ENCODE peak calls at places on chromosomes 11 and 22, in four cellular contexts. C is GM23248, J is adrenal gland, Q is esophagus squamous epithelium. D is an unnamed sample.
A peak's percentile ranks its signal among the peaks of the same experiment; 100 is the strongest.

GRCh38 chr11:8262552-8263108 is 1.0 kb downstream of the LMO1 start:
- DNase-seq in C (peak; percentile 86), J (peak; percentile 61), Q (no peak), D (no peak)

GRCh38 chr11:103494491-103494890 is 385.3 kb downstream of the DYNC2H1 start:
- DNase-seq in C (peak; percentile 33), J (no peak), Q (no peak), D (no peak)

GRCh38 chr22:46105494-46106278 is 44.6 kb upstream of the PPARA start:
- DNase-seq in C (peak; percentile 85), J (no peak), Q (no peak), D (no peak)

GRCh38 chr11:118152552-118153471 is at the start of gene SCN4B:
- DNase-seq in C (peak; percentile 68), J (peak; percentile 62), Q (no peak), D (no peak)

GRCh38 chr22:50171319-50171964 is 911 bp downstream of the PANX2 start:
- DNase-seq in C (no peak), J (no peak), Q (no peak), D (no peak)

GRCh38 chr11:111334495-111335123 is 36.3 kb downstream of the POU2AF3 start:
- DNase-seq in C (no peak), J (no peak), Q (no peak), D (no peak)

GRCh38 chr11:77868744-77869143 is 47.8 kb downstream of the AAMDC start:
- DNase-seq in C (no peak), J (no peak), Q (no peak), D (no peak)

GRCh38 chr11:108009497-108010360 is 1.0 kb downstream of the CUL5 start:
- DNase-seq in C (peak; percentile 58), J (peak; percentile 23), Q (no peak), D (no peak)

GRCh38 chr11:73894725-73895335 is 18.0 kb downstream of the PAAF1 start:
- DNase-seq in C (peak; percentile 76), J (no peak), Q (no peak), D (no peak)

GRCh38 chr11:34603129-34604001 is 17.5 kb upstream of the EHF start:
- DNase-seq in C (no peak), J (no peak), Q (no peak), D (no peak)

GRCh38 chr11:34601085-34601444 is 19.8 kb upstream of the EHF start:
- DNase-seq in C (no peak), J (peak; percentile 28), Q (no peak), D (no peak)

GRCh38 chr11:34602245-34602644 is 18.6 kb upstream of the EHF start:
- DNase-seq in C (no peak), J (no peak), Q (no peak), D (no peak)

GRCh38 chr11:34600339-34601084 is 20.4 kb upstream of the EHF start:
- DNase-seq in C (no peak), J (no peak), Q (no peak), D (no peak)

DNA sequence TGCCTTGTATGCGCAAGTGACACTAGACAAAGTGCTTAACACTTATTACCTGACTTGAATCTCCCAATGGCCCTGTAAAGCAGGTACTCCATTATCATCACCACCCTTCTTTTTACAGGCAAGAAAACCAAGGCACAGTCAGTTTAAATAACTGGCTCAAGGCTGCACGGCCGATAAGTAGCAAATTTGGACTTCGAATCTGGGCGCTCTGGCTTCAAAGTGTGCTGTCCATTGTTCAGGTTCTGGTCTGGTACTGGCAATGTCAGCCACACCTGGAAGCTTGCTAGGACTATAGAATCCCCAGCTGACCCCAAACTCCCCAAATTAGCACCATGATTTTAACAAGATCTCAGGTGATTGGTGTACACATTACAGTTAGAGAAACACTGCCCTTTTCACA is 19.3 kb upstream of the EHF start:
- DNase-seq in C (no peak), J (no peak), Q (no peak), D (no peak)
- H3K27ac ChIP-seq in C (no peak overlapping the region), J (no peak overlapping the region), Q (peak overlapping the region; percentile 85), D (no peak overlapping the region)

GRCh38 chr22:47397673-47398072 is 635.2 kb downstream of the TBC1D22A start:
- DNase-seq in C (no peak), J (no peak), Q (no peak), D (no peak)

GRCh38 chr22:47396515-47396914 is 634.1 kb downstream of the TBC1D22A start:
- DNase-seq in C (no peak), J (no peak), Q (no peak), D (no peak)

GRCh38 chr22:47394504-47395440 is 632.3 kb downstream of the TBC1D22A start:
- DNase-seq in C (no peak), J (no peak), Q (no peak), D (no peak)

GRCh38 chr22:47396105-47396504 is 633.7 kb downstream of the TBC1D22A start:
- DNase-seq in C (no peak), J (no peak), Q (no peak), D (no peak)

DNA sequence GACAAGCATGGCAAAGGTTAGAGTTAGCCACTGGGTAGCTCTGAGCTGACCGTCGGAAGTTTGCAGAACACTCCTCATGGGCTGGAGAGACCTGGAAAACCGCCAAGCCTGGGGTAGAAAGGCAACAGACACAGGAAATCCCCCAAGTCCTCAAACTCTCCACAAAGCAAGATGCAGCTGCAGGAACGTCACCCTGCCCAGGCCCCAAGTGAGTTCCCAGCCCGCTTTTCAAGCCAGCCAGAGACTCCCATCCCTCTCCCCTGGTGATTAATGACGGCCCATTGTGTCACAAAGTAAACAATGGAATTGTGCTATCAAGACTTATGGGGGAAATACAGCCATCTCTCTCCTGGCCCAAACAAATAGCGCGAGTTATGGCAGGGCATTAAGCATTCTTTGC is 633.0 kb downstream of the TBC1D22A start:
- DNase-seq in C (no peak), J (peak; percentile 21), Q (no peak), D (no peak)
- H3K9me3 ChIP-seq in C (no peaks in the 10 kb centered on the region), J (no peaks in the 10 kb centered on the region), Q (no peaks in the 10 kb centered on the region), D (no peaks in the 10 kb centered on the region)

DNA sequence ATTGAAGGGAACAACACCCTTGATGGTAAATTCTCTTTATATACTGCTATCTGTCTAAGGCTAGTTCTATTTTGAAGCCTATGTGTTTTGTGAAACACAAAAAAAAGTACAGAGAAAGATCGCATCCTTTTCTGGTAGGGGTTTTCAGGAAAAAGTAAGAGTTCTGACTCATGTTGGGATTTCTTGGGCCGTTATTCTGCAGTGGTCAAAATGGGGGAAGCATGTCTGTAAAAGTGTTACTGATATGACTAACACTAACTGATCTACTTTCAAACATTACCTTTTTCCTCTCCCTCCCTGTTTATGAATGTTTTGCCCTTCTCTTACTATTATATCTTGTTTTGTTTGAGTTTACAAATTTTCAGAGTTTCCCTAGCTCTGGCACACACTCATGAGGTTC is 53.9 kb downstream of the CTNND1 start:
- DNase-seq in C (no peak), J (no peak), Q (no peak), D (no peak)
- H3K36me3 ChIP-seq in C (peaks cover 90% of the 10 kb centered on the region), J (peaks cover 86% of the 10 kb centered on the region), Q (peaks cover 100% of the 10 kb centered on the region), D (peaks cover 7% of the 10 kb centered on the region)

DNA sequence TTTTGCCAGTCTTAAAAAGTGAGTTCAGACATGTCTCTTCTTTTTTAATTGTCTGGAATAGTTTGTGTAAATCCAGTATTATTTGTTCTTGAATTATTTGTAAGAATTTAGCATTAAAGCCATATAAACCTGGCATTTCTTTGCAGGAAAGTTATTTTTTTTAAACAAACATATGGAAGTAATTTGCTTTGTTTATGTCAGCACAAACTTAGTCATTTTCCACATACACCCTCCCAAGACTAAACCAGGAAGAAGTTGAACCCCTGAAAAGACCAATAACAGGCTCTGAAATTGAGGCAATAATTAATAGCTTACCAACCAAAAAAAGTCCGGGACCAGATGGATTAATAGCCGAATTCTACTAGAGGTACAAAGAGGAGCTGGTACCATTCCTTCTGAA is 9.1 kb upstream of the CCDC81 start:
- DNase-seq in C (peak; percentile 58), J (no peak), Q (no peak), D (no peak)
- H3K27ac ChIP-seq in C (peak overlapping the region; percentile 13), J (no peak overlapping the region), Q (no peak overlapping the region), D (no peak overlapping the region)

GRCh38 chr11:34203377-34203801 is 98.0 kb downstream of the NAT10 start:
- DNase-seq in C (no peak), J (no peak), Q (no peak), D (no peak)

GRCh38 chr11:34204396-34205279 is 99.2 kb downstream of the NAT10 start:
- DNase-seq in C (peak; percentile 63), J (no peak), Q (no peak), D (no peak)

GRCh38 chr11:34206598-34207300 is 101.3 kb downstream of the NAT10 start:
- DNase-seq in C (no peak), J (no peak), Q (no peak), D (no peak)

GRCh38 chr11:34207487-34207886 is 102.1 kb downstream of the NAT10 start:
- DNase-seq in C (no peak), J (no peak), Q (no peak), D (no peak)

DNA sequence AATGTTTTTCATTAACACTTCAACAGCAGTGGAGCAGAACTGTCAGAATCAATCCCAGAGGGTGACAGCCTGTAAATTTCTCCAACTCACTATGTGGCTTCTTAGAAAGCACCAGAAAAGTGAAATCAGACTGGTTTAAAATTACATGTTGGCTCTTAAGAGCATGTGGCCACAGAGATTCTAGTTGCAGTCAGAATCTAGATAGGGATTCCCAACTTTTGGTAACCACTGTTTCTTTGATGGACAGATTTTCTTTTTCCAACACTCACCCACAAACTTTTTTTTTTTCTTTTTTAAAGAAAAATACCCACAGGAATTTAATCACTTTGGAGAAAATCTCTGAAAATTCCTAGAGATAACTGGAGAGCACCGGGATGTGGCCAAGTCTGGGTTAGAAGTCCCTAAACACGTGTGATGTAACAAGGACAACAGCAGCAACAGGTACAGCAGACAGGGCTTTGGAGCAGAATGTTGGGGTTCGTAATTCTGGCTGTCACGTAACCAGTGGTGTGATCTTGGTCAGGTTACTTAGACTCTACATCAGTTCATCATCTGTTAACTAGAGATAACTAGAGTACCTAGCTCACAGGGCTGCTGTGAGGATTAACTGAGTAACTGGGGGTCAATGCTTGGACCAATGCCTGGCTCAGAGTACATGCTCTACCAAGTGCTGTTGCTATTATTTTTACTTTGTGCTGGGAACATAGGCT is 100.1 kb downstream of the NAT10 start:
- DNase-seq in C (no peak), J (no peak), Q (no peak), D (no peak)
- H3K9me3 ChIP-seq in C (no peaks in the 10 kb centered on the region), J (no peaks in the 10 kb centered on the region), Q (no peaks in the 10 kb centered on the region), D (no peaks in the 10 kb centered on the region)

D was measured in CD8-positive, alpha-beta T cell.